ENCODE peak calls at places on chromosomes 1 and 21, in five cellular contexts. L is AG04450; D is neural crest cell; U is CD8-positive, alpha-beta T cell; A is CD4-positive, alpha-beta T cell. Z is an unnamed sample.

GRCh38 chr1:244435562-244436205 is 16.0 kb downstream of the ADSS2 start:
- DNase-seq in L (no peak), D (no peak), U (no peak), A (no peak), Z (no peak)

GRCh38 chr1:226624526-226624925 is 76.0 kb downstream of the STUM start:
- DNase-seq in L (no peak), D (no peak), U (no peak), A (no peak), Z (no peak)

GRCh38 chr1:36096500-36097412 is 8.1 kb downstream of the ADPRS start:
- DNase-seq in L (no peak), D (no peak), U (no peak), A (no peak), Z (no peak)

GRCh38 chr1:2098301-2098698 is 48.1 kb downstream of the PRKCZ start:
- DNase-seq in L (no peak), D (no peak), U (no peak), A (no peak), Z (no peak)

GRCh38 chr1:106677721-106678120 is 378.8 kb upstream of the PRMT6 start:
- DNase-seq in L (no peak), D (no peak), U (no peak), A (no peak), Z (no peak)

GRCh38 chr1:83318361-83318760 is 680.6 kb downstream of the TTLL7 start:
- DNase-seq in L (no peak), D (no peak), U (no peak), A (no peak), Z (no peak)

GRCh38 chr1:224217655-224218615 is 34.9 kb downstream of the DEGS1 start:
- DNase-seq in L (no peak), D (no peak), U (no peak), A (no peak), Z (no peak)

GRCh38 chr1:218347713-218348627 is 2.8 kb downstream of the TGFB2 start:
- DNase-seq in L (no peak), D (no peak), U (no peak), A (no peak), Z (no peak)

GRCh38 chr1:232445361-232446106 is 184.4 kb downstream of the SIPA1L2 start:
- DNase-seq in L (no peak), D (no peak), U (no peak), A (no peak), Z (no peak)

GRCh38 chr1:56570924-56571372 is 8.4 kb downstream of the PLPP3 start:
- DNase-seq in L (no peak), D (no peak), U (no peak), A (no peak), Z (no peak)

GRCh38 chr1:236021424-236022135 is 43.3 kb downstream of the NID1 start:
- DNase-seq in L (no peak), D (no peak), U (no peak), A (no peak), Z (no peak)

GRCh38 chr1:17865912-17866311 is 110.8 kb downstream of the ACTL8 start:
- DNase-seq in L (no peak), D (no peak), U (no peak), A (no peak), Z (no peak)

GRCh38 chr1:156102634-156103511 is 11.6 kb upstream of the LMNA start:
- DNase-seq in L (no peak), D (no peak), U (no peak), A (no peak), Z (no peak)

GRCh38 chr1:215932558-215932957 is 365.5 kb downstream of the KCTD3 start:
- DNase-seq in L (no peak), D (no peak), U (no peak), A (no peak), Z (no peak)

GRCh38 chr1:211524521-211524920 is 32.6 kb upstream of the RD3 start:
- DNase-seq in L (no peak), D (no peak), U (no peak), A (no peak), Z (no peak)

GRCh38 chr21:15592271-15592860 is 137.4 kb upstream of the USP25 start:
- DNase-seq in L (peak), D (peak), U (no peak), A (no peak), Z (no peak)

GRCh38 chr1:230292739-230293720 is 133.1 kb downstream of the PGBD5 start:
- DNase-seq in L (no peak), D (no peak), U (no peak), A (no peak), Z (no peak)

GRCh38 chr1:223401873-223402789 is 8.9 kb downstream of the CCDC185 start:
- DNase-seq in L (peak), D (no peak), U (no peak), A (no peak), Z (no peak)

GRCh38 chr21:25560151-25560783 is 47.0 kb downstream of the MRPL39 start:
- DNase-seq in L (no peak), D (no peak), U (no peak), A (no peak), Z (no peak)

GRCh38 chr1:7704214-7705047 is 66.7 kb upstream of the VAMP3 start:
- DNase-seq in L (peak), D (peak), U (peak), A (peak), Z (peak)

GRCh38 chr1:226044514-226045132 is 17.9 kb upstream of the H3-3A start:
- DNase-seq in L (no peak), D (no peak), U (no peak), A (no peak), Z (no peak)

GRCh38 chr1:66613187-66613586 is 79.2 kb downstream of the SGIP1 start:
- DNase-seq in L (no peak), D (no peak), U (no peak), A (no peak), Z (no peak)

GRCh38 chr1:18766328-18766727 is 93.1 kb downstream of the TAS1R2 start:
- DNase-seq in L (no peak), D (no peak), U (no peak), A (no peak), Z (no peak)

GRCh38 chr1:108182854-108183253 is 17.3 kb downstream of the SLC25A24 start:
- DNase-seq in L (no peak), D (no peak), U (no peak), A (no peak), Z (no peak)

GRCh38 chr1:58442114-58442513 is 104.4 kb downstream of the OMA1 start:
- DNase-seq in L (no peak), D (no peak), U (no peak), A (no peak), Z (no peak)

GRCh38 chr1:112461200-112461871 is 47.4 kb upstream of the WNT2B start:
- DNase-seq in L (no peak), D (no peak), U (no peak), A (no peak), Z (no peak)

GRCh38 chr1:182990413-182991144 is 32.6 kb upstream of the LAMC1 start:
- DNase-seq in L (peak), D (no peak), U (no peak), A (no peak), Z (no peak)

DNA sequence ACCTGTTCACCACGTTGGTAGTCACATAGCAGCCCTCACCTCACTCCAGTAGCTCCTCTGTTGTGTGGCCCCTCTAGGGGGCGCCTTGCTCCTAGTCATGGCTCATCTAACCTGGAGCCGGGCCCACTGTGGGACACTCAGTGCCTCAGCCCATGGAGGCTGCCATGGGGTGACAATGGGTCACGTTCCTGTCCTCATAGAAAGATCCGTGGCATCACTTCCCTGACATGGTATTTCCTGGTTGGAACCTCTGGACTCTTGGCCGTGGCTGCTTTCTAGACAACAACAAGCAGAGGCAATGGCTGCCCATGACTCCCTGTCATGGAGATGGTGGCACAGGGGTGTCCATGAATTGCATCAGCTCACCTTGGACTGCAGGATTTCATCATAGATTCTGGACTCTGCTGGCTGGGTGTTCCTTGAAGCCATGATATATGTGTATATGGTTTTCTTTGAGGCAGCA is 27.5 kb upstream of the SLAMF6 start:
- DNase-seq in L (no peak), D (no peak), U (peak), A (peak), Z (no peak)
- TF ChIP-seq CTCF in L (no peak), D (no peak), U (peak), A (peak), Z (no peak)

GRCh38 chr1:77584884-77585283 is 97.6 kb downstream of the ZZZ3 start:
- DNase-seq in L (no peak), D (no peak), U (no peak), A (no peak), Z (no peak)

GRCh38 chr1:77583483-77583882 is 99.0 kb downstream of the ZZZ3 start:
- DNase-seq in L (no peak), D (no peak), U (no peak), A (no peak), Z (no peak)

GRCh38 chr1:77582905-77583304 is 99.6 kb downstream of the ZZZ3 start:
- DNase-seq in L (no peak), D (no peak), U (no peak), A (no peak), Z (no peak)

DNA sequence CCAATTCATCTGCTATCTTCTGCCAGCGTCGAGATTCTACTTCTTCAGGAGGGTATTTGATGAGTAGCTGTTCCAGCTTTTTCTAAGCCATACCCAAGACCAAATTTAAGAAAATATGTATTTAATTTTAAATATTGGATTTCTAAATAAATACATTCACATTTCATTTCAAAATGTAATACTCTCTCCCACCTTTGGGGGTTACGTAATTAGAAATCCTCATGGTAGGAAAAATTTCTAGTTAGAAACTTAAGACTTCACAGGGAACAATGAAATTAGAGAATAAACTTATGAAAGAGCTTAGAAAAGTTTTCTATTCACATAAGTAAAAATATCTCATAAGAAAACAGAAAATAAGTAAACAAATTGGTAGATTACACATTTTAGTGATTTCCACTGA is 102.9 kb downstream of the ZZZ3 start:
- DNase-seq in L (no peak), D (no peak), U (no peak), A (no peak), Z (no peak)
- TF ChIP-seq CTCF in L (no peak), D (peak), U (no peak), A (no peak), Z (peak)

GRCh38 chr1:85692730-85693314 is 15.4 kb downstream of the ZNHIT6 start:
- DNase-seq in L (peak), D (no peak), U (no peak), A (no peak), Z (no peak)
- TF ChIP-seq CTCF in L (peak), D (peak), U (no peak), A (no peak), Z (peak)

DNA sequence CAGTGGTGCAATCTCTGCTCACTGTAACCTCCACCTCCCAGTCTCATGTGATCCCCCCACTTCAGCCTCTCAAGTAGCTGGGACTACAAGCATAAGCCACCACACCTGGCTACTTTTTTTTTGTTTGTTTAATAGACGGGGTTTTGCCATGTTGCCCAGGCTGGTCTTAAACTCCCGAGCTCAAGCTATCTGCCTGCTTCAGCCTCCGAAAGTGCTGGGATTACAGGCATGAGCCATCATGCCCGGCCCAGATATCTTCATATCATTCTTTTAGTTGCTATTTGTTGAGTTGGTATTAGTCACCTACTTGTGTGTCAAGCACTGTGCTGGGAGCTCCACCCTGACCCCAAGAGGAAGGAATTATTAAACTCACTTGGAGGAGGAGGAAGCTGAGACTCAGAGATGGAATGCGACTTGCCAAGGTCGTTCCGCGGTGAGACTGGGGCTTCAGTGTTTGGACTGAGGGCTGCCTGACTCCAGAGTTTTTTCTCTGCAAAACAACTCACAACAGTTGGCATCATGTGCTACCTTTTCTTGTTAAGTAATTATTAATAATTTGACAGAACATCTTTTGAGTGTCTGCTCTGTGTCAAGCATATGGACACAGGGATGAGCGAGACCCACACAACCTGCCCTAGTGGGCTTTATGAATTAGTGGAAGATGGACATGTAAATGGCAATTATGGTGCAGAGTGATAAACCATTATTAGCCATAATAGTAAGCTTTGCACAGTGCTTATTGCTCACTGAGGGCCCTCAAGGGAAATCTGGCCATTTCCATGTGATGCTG is 132.0 kb downstream of the FOXD2 start:
- DNase-seq in L (peak), D (no peak), U (no peak), A (no peak), Z (no peak)
- TF ChIP-seq CTCF in L (peak), D (peak), U (no peak), A (no peak), Z (peak)

DNA sequence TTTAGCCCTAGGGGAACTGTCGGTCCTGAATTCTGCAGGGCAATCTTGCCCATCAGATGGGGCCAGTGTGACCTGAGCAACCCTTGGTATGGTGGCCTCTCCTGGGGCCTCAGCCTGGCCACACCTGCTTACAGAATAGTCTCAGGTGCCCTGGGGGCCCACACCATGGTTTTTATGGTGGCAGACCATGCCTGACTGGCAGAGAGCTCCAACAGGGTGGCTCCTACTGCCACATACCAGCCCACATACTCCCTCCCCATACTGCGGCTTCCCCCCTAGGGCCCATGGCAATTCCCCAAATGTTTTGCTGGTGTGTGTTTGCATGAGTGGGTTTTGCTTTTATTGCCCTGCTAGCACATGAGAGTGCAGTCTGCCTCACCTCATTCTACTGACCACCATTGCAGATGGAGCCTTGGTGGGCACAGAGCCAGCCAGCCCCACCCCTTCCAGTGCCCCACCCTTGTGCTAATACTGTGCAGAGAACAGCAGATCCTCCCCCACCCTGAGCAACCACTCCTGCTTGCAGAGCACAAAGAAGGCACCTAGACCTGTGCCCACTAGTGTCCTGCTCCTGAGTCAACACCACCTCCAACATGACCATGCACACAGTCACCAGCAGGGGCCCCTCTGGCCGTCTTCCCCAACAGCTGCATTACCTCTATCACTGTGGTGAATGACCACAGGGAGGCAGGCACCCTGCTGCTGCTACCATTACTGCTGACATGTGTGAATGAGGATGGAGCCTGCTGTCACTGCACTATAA is 86.8 kb downstream of the GDAP2 start:
- DNase-seq in L (no peak), D (no peak), U (no peak), A (no peak), Z (no peak)
- TF ChIP-seq CTCF in L (peak), D (no peak), U (no peak), A (no peak), Z (no peak)

GRCh38 chr1:21901473-21901847 is 35.6 kb downstream of the HSPG2 start:
- DNase-seq in L (no peak), D (no peak), U (no peak), A (no peak), Z (no peak)
- TF ChIP-seq CTCF in L (no peak), D (no peak), U (no peak), A (no peak), Z (no peak)